ENCODE peak calls at places on chromosomes 13 and 19, in eight cellular contexts. Y, C, B, E, M, J, F and U are unnamed samples.

GRCh38 chr19:57406516-57407123 is 4.3 kb upstream of the ZNF17 start:
- DNase-seq in F (peak), C (peak), E (peak), B (peak), M (no peak), J (peak), Y (peak), U (peak)

GRCh38 chr13:75541961-75542360 is 4.3 kb upstream of the COMMD6 start:
- DNase-seq in E (no peak), J (no peak), Y (no peak), B (no peak), F (no peak), M (no peak), C (no peak), U (no peak)

GRCh38 chr19:55467236-55468053 is 2.9 kb upstream of the C19orf85 start:
- DNase-seq in M (no peak), C (no peak), Y (peak), J (no peak), F (peak), B (peak), E (peak), U (peak)

GRCh38 chr19:3389446-3389778 is 23.0 kb downstream of the NFIC start:
- DNase-seq in J (no peak), E (no peak), C (no peak), Y (no peak), M (no peak), B (no peak), F (no peak), U (no peak)

GRCh38 chr13:48210178-48210577 is 22.8 kb upstream of the ITM2B start:
- DNase-seq in J (no peak), F (no peak), C (no peak), M (no peak), Y (no peak), E (no peak), B (peak), U (peak)

GRCh38 chr13:34435338-34435737 is 506.7 kb upstream of the NBEA start:
- DNase-seq in J (no peak), M (no peak), C (no peak), F (no peak), B (peak), Y (no peak), E (no peak), U (peak)

GRCh38 chr13:95301135-95301946 is at the start of gene ABCC4:
- DNase-seq in E (peak), M (no peak), B (peak), F (peak), Y (peak), J (peak), C (peak), U (peak)

GRCh38 chr19:54164369-54165068 is 5.0 kb upstream of the LENG1 start:
- DNase-seq in B (peak), Y (no peak), J (peak), C (peak), F (peak), E (peak), M (no peak), U (no peak)

GRCh38 chr19:44757735-44758505 is 9.4 kb downstream of the BCL3 start:
- DNase-seq in C (peak), Y (peak), F (no peak), B (peak), E (peak), J (peak), M (no peak), U (no peak)

GRCh38 chr13:50318887-50319286 is 303.6 kb downstream of the KCNRG start:
- DNase-seq in B (no peak), M (no peak), F (no peak), E (peak), Y (no peak), C (no peak), J (no peak), U (no peak)

GRCh38 chr13:70098669-70099068 is 9.0 kb upstream of the ATXN8OS start:
- DNase-seq in M (no peak), J (no peak), B (no peak), Y (no peak), F (no peak), E (no peak), C (peak), U (no peak)

GRCh38 chr19:2248136-2249009 is 750 bp upstream of the AMH start:
- DNase-seq in C (no peak), Y (no peak), E (no peak), M (no peak), J (no peak), B (no peak), F (no peak), U (no peak)

GRCh38 chr13:90869580-90869979 is 477.9 kb upstream of the MIR17HG start:
- DNase-seq in F (no peak), Y (no peak), J (no peak), E (no peak), M (no peak), B (no peak), C (no peak), U (no peak)

GRCh38 chr13:84844473-84844872 is 954.7 kb downstream of the SLITRK6 start:
- DNase-seq in Y (no peak), E (peak), J (no peak), C (peak), M (no peak), F (no peak), B (peak), U (no peak)

GRCh38 chr13:45781553-45782326 is 69.8 kb downstream of the SIAH3 start:
- DNase-seq in Y (peak), M (no peak), E (no peak), J (peak), B (peak), C (peak), F (no peak), U (no peak)

GRCh38 chr13:85970727-85971126 is 171.5 kb upstream of the SLITRK6 start:
- DNase-seq in C (peak), E (no peak), J (no peak), B (no peak), F (no peak), Y (no peak), M (no peak), U (no peak)

GRCh38 chr13:35164324-35164932 is 222.4 kb downstream of the NBEA start:
- DNase-seq in E (peak), B (peak), F (no peak), Y (no peak), M (no peak), J (no peak), C (peak), U (no peak)

GRCh38 chr19:31317542-31317941 is 31.7 kb downstream of the TSHZ3 start:
- DNase-seq in C (no peak), F (no peak), B (no peak), E (no peak), M (no peak), J (no peak), Y (no peak), U (no peak)

GRCh38 chr19:18439025-18439909 is 1.3 kb upstream of the ISYNA1 start:
- DNase-seq in F (no peak), E (peak), B (peak), Y (no peak), C (peak), J (no peak), M (no peak), U (no peak)

GRCh38 chr19:1402411-1403070 is 1.2 kb upstream of the GAMT start:
- DNase-seq in J (no peak), F (no peak), B (no peak), Y (no peak), M (no peak), C (no peak), E (no peak), U (no peak)

GRCh38 chr19:3813473-3814392 is 27.6 kb upstream of the MATK start:
- DNase-seq in F (no peak), M (no peak), B (no peak), J (no peak), C (no peak), E (no peak), Y (no peak), U (no peak)

GRCh38 chr13:34913040-34913439 is 29.0 kb upstream of the NBEA start:
- DNase-seq in F (no peak), E (peak), C (peak), B (peak), M (no peak), J (no peak), Y (no peak), U (no peak)

GRCh38 chr19:44072543-44073401 is 813 bp downstream of the ZNF284 start:
- DNase-seq in E (no peak), B (peak), C (peak), M (no peak), Y (no peak), J (no peak), F (no peak), U (no peak)

GRCh38 chr13:20553309-20553708 is 13.6 kb upstream of the IFT88 start:
- DNase-seq in Y (no peak), M (no peak), F (no peak), C (no peak), J (no peak), E (no peak), B (no peak), U (no peak)

GRCh38 chr19:29622191-29623070 is 16.3 kb downstream of the POP4 start:
- DNase-seq in E (peak), B (no peak), Y (no peak), F (peak), J (no peak), M (no peak), C (no peak), U (no peak)

GRCh38 chr19:56839665-56840451 is 668 bp downstream of the PEG3 start:
- DNase-seq in B (peak), Y (peak), C (peak), M (no peak), F (no peak), E (no peak), J (peak), U (peak)

GRCh38 chr19:13026478-13026999 is 31.3 kb downstream of the NFIX start:
- DNase-seq in C (no peak), B (peak), F (no peak), E (no peak), Y (no peak), M (no peak), J (peak), U (no peak)

GRCh38 chr13:32023096-32023495 is 8.5 kb upstream of the FRY start:
- DNase-seq in M (no peak), Y (no peak), C (no peak), F (no peak), B (no peak), E (no peak), J (no peak), U (no peak)

GRCh38 chr13:36806102-36806501 is 12.9 kb upstream of the RFXAP start:
- DNase-seq in F (no peak), J (no peak), Y (no peak), M (no peak), E (no peak), C (no peak), B (no peak), U (no peak)

GRCh38 chr13:28324181-28324789 is 170.6 kb downstream of the FLT1 start:
- DNase-seq in E (peak), J (peak), C (peak), M (peak), Y (peak), F (peak), B (peak), U (no peak)

GRCh38 chr19:49888478-49888901 is 8.2 kb downstream of the IL4I1 start:
- DNase-seq in B (no peak), M (no peak), E (no peak), J (no peak), Y (no peak), F (no peak), C (no peak), U (no peak)

GRCh38 chr13:77872995-77873394 is 45.6 kb downstream of the EDNRB start:
- DNase-seq in B (no peak), F (no peak), Y (no peak), J (no peak), M (no peak), C (no peak), E (no peak), U (no peak)

GRCh38 chr19:48918801-48919247 is 14.7 kb upstream of the DHDH start:
- DNase-seq in C (peak), J (no peak), F (no peak), B (no peak), M (no peak), Y (no peak), E (peak), U (no peak)

GRCh38 chr13:100363351-100363750 is 225.2 kb downstream of the GGACT start:
- DNase-seq in M (peak), F (no peak), B (peak), J (no peak), E (no peak), C (peak), Y (no peak), U (no peak)

GRCh38 chr19:48967346-48968178 is 2.5 kb downstream of the FTL start:
- DNase-seq in F (no peak), C (no peak), M (no peak), Y (peak), E (no peak), J (peak), B (peak), U (peak)

GRCh38 chr13:46179576-46180368 is 2.2 kb downstream of the LCP1 start:
- DNase-seq in M (no peak), F (peak), J (peak), E (no peak), B (no peak), C (no peak), Y (peak), U (no peak)